ENCODE peak calls at places on chromosomes 12 and 14, in five cellular contexts. L, N, U, G and D are unnamed samples.
A peak's percentile ranks its signal among the peaks of the same experiment; 100 is the strongest.

GRCh38 chr12:104319918-104320626 is 16.5 kb downstream of the EID3 start:
- DNase-seq in N (no peak), U (no peak), L (no peak), G (no peak), D (no peak)

GRCh38 chr12:107704056-107704455 is 18.5 kb downstream of the PWP1 start:
- DNase-seq in U (no peak), L (no peak), G (peak; percentile 76), N (no peak), D (no peak)

GRCh38 chr14:55102141-55102547 is 26.9 kb upstream of the LGALS3 start:
- DNase-seq in U (peak; percentile 80), L (peak; percentile 85), G (peak; percentile 97), N (no peak), D (no peak)

GRCh38 chr12:66143868-66144267 is 13.3 kb upstream of the LLPH start:
- DNase-seq in L (no peak), N (no peak), U (no peak), G (no peak), D (no peak)

GRCh38 chr12:20409639-20410038 is 41.3 kb downstream of the PDE3A start:
- DNase-seq in U (no peak), L (no peak), N (no peak), G (peak; percentile 20), D (no peak)

GRCh38 chr14:67319142-67319541 is 40.5 kb downstream of the ATP6V1D start:
- DNase-seq in G (peak; percentile 78), N (no peak), U (no peak), L (no peak), D (no peak)

GRCh38 chr14:93114068-93114710 is 1.5 kb downstream of the ITPK1 start:
- DNase-seq in U (no peak), N (no peak), G (no peak), L (peak; percentile 43), D (no peak)

GRCh38 chr14:85531141-85531593 is 1.2 kb downstream of the FLRT2 start:
- DNase-seq in L (no peak), U (peak; percentile 45), N (no peak), G (peak; percentile 89), D (peak; percentile 92)

GRCh38 chr14:96660667-96661066 is 136.5 kb upstream of the VRK1 start:
- DNase-seq in L (no peak), G (no peak), N (no peak), U (no peak), D (no peak)

GRCh38 chr12:2552000-2552399 is 242.8 kb upstream of the FKBP4 start:
- DNase-seq in G (no peak), N (no peak), L (no peak), U (no peak), D (no peak)

GRCh38 chr12:91181053-91181452 is 1.6 kb downstream of the DCN start:
- DNase-seq in N (no peak), U (no peak), G (no peak), L (no peak), D (no peak)

GRCh38 chr14:73786942-73787759 is 64.5 kb upstream of the PTGR2 start:
- DNase-seq in N (no peak), L (no peak), G (no peak), U (peak; percentile 57), D (no peak)

GRCh38 chr12:85725991-85726390 is 110.2 kb downstream of the RASSF9 start:
- DNase-seq in U (no peak), N (no peak), G (no peak), L (no peak), D (no peak)

GRCh38 chr12:56928262-56928661 is 5.9 kb downstream of the SDR9C7 start:
- DNase-seq in L (no peak), G (no peak), N (no peak), U (no peak), D (no peak)

GRCh38 chr14:53060046-53060445 is 93.1 kb downstream of the DDHD1 start:
- DNase-seq in G (peak; percentile 42), L (no peak), N (no peak), U (no peak), D (no peak)

GRCh38 chr12:46212108-46212982 is 56.5 kb downstream of the SLC38A1 start:
- DNase-seq in N (no peak), G (no peak), U (no peak), L (no peak), D (no peak)

GRCh38 chr14:58280954-58281787 is 17.2 kb upstream of the ARID4A start:
- DNase-seq in L (no peak), N (no peak), G (peak; percentile 96), U (peak; percentile 64), D (no peak)

GRCh38 chr14:59228416-59228815 is 39.9 kb downstream of the DAAM1 start:
- DNase-seq in G (peak; percentile 35), L (no peak), U (peak; percentile 5), N (no peak), D (no peak)

GRCh38 chr12:3116106-3116898 is 39.1 kb downstream of the TSPAN9 start:
- DNase-seq in N (no peak), G (no peak), L (no peak), U (no peak), D (no peak)

GRCh38 chr12:31585271-31585670 is 5.7 kb downstream of the DENND5B start:
- DNase-seq in G (peak; percentile 78), U (peak; percentile 28), L (no peak), N (no peak), D (no peak)

GRCh38 chr12:78308701-78309100 is 478.0 kb downstream of the NAV3 start:
- DNase-seq in N (no peak), U (no peak), L (no peak), G (no peak), D (no peak)

GRCh38 chr12:101875112-101875961 is 2.0 kb upstream of the DRAM1 start:
- DNase-seq in U (no peak), N (no peak), G (peak; percentile 56), L (no peak), D (no peak)

GRCh38 chr12:85657251-85657650 is 179.0 kb downstream of the RASSF9 start:
- DNase-seq in N (no peak), U (no peak), G (no peak), L (no peak), D (no peak)